ENCODE peak calls at places on chromosomes 6 and 20, in nine cellular contexts. P, H, M, K, T, E, Z, I and B are unnamed samples.
A peak's percentile ranks its signal among the peaks of the same experiment; 100 is the strongest.

GRCh38 chr6:141164042-141164748 is 968.5 kb upstream of the GJE1 start:
- DNase-seq in P (no peak), K (no peak), E (no peak), Z (no peak), T (no peak), H (no peak), I (no peak), M (no peak), B (no peak)

GRCh38 chr6:39962831-39963230 is 28.6 kb upstream of the MOCS1 start:
- DNase-seq in Z (no peak), H (no peak), T (no peak), E (no peak), P (no peak), M (no peak), I (no peak), K (no peak), B (no peak)

GRCh38 chr6:89144358-89145041 is 1.4 kb upstream of the PM20D2 start:
- DNase-seq in M (no peak), T (no peak), P (no peak), I (no peak), Z (no peak), E (no peak), K (no peak), H (no peak), B (no peak)

GRCh38 chr6:148580442-148580841 is 166.4 kb upstream of the UST start:
- DNase-seq in K (no peak), Z (no peak), P (no peak), I (no peak), E (no peak), H (no peak), M (no peak), T (no peak), B (no peak)

GRCh38 chr20:3686867-3687321 is 5.1 kb upstream of the ADAM33 start:
- DNase-seq in P (no peak), T (no peak), E (no peak), M (peak; percentile 56), Z (no peak), I (no peak), K (peak; percentile 91), H (no peak), B (no peak)

GRCh38 chr6:126039284-126039683 is 52.9 kb downstream of the TRMT11 start:
- DNase-seq in T (no peak), M (no peak), I (no peak), Z (no peak), P (no peak), E (no peak), K (no peak), H (no peak), B (no peak)

GRCh38 chr6:113359155-113360140 is 497.7 kb upstream of the MARCKS start:
- DNase-seq in P (no peak), T (no peak), Z (no peak), I (no peak), H (no peak), M (no peak), E (no peak), K (no peak), B (no peak)

GRCh38 chr6:34021001-34021838 is 124.7 kb downstream of the GRM4 start:
- DNase-seq in K (no peak), E (no peak), T (no peak), P (no peak), I (no peak), H (no peak), M (no peak), Z (no peak), B (no peak)

GRCh38 chr20:32206383-32207210 is 946 bp downstream of the PLAGL2 start:
- DNase-seq in I (no peak), K (no peak), H (no peak), Z (no peak), T (no peak), E (no peak), P (no peak), M (no peak), B (no peak)

GRCh38 chr6:74609857-74610256 is 596.0 kb downstream of the COL12A1 start:
- DNase-seq in Z (no peak), K (no peak), I (no peak), E (no peak), M (no peak), T (no peak), H (no peak), P (no peak), B (no peak)

GRCh38 chr6:34657037-34657306 is 39.6 kb downstream of the ILRUN start:
- DNase-seq in I (no peak), T (no peak), H (no peak), E (no peak), Z (no peak), M (no peak), K (no peak), P (no peak), B (peak; percentile 25)

GRCh38 chr6:149363154-149363553 is 36.9 kb upstream of the SUMO4 start:
- DNase-seq in T (no peak), Z (no peak), K (no peak), H (no peak), I (no peak), P (no peak), E (no peak), M (no peak), B (no peak)

GRCh38 chr6:158970640-158971291 is 29.2 kb downstream of the RSPH3 start:
- DNase-seq in T (no peak), P (no peak), Z (no peak), M (no peak), I (no peak), K (no peak), H (no peak), E (no peak), B (no peak)

GRCh38 chr20:50325651-50326050 is 135.0 kb downstream of the CEBPB start:
- DNase-seq in K (no peak), T (no peak), H (no peak), E (no peak), M (no peak), I (no peak), P (no peak), Z (no peak), B (no peak)

GRCh38 chr20:45100563-45101245 is at the start of gene KCNS1:
- DNase-seq in H (no peak), Z (no peak), I (no peak), P (no peak), K (no peak), E (no peak), M (no peak), T (no peak), B (no peak)

GRCh38 chr20:8394308-8394945 is 262.4 kb downstream of the PLCB1 start:
- DNase-seq in Z (no peak), M (no peak), H (peak; percentile 8), I (no peak), T (no peak), K (no peak), P (no peak), E (no peak), B (no peak)

GRCh38 chr20:9460518-9460917 is 53.9 kb upstream of the LAMP5 start:
- DNase-seq in I (no peak), T (no peak), P (no peak), M (peak; percentile 32), Z (no peak), K (no peak), H (no peak), E (no peak), B (no peak)

GRCh38 chr20:21154692-21155091 is 28.8 kb downstream of the KIZ start:
- DNase-seq in I (no peak), K (no peak), P (no peak), T (no peak), M (no peak), H (no peak), Z (no peak), E (no peak), B (no peak)

GRCh38 chr6:39496951-39497350 is 174.4 kb upstream of the KCNK16 start:
- DNase-seq in E (no peak), Z (no peak), H (no peak), T (no peak), M (no peak), I (no peak), K (no peak), P (no peak), B (no peak)

GRCh38 chr6:154408906-154409500 is 52.4 kb upstream of the IPCEF1 start:
- DNase-seq in M (peak; percentile 36), T (no peak), E (no peak), I (no peak), K (no peak), H (no peak), P (no peak), Z (no peak), B (no peak)

GRCh38 chr20:50409495-50409894 is 100.7 kb upstream of the PTPN1 start:
- DNase-seq in M (no peak), I (no peak), K (no peak), Z (no peak), P (no peak), E (no peak), H (no peak), T (no peak), B (no peak)

GRCh38 chr6:24949020-24949569 is 13.3 kb upstream of the RIPOR2 start:
- DNase-seq in Z (no peak), T (no peak), P (peak; percentile 44), H (no peak), I (no peak), E (no peak), M (no peak), K (no peak), B (no peak)

GRCh38 chr20:43534791-43535350 is 24.0 kb upstream of the SGK2 start:
- DNase-seq in E (no peak), M (no peak), T (no peak), H (no peak), P (no peak), I (no peak), K (no peak), Z (no peak), B (no peak)

GRCh38 chr20:35314460-35315198 is 22.4 kb upstream of the FAM83C start:
- DNase-seq in M (no peak), E (no peak), I (no peak), Z (no peak), P (no peak), T (no peak), H (no peak), K (no peak), B (no peak)

GRCh38 chr6:158767714-158768113 is 51.5 kb downstream of the EZR start:
- DNase-seq in H (no peak), K (no peak), T (no peak), Z (no peak), I (no peak), E (no peak), M (no peak), P (no peak), B (no peak)

GRCh38 chr6:14601490-14601889 is 483.9 kb downstream of the CD83 start:
- DNase-seq in M (no peak), T (no peak), H (no peak), E (no peak), P (no peak), Z (no peak), I (no peak), K (no peak), B (no peak)

GRCh38 chr6:20119446-20119845 is 92.8 kb downstream of the MBOAT1 start:
- DNase-seq in H (no peak), M (no peak), E (no peak), P (no peak), I (no peak), T (no peak), K (no peak), Z (no peak), B (no peak)

GRCh38 chr6:148358196-148358785 is 15.7 kb downstream of the SASH1 start:
- DNase-seq in Z (no peak), E (no peak), P (no peak), T (no peak), M (no peak), I (no peak), H (no peak), K (no peak), B (no peak)

GRCh38 chr6:150091466-150091865 is 22.5 kb upstream of the ULBP3 start:
- DNase-seq in P (no peak), Z (no peak), K (no peak), T (no peak), I (no peak), E (no peak), M (no peak), H (no peak), B (no peak)

GRCh38 chr6:168103036-168103830 is 24.2 kb upstream of the FRMD1 start:
- DNase-seq in I (no peak), Z (no peak), M (no peak), P (no peak), H (no peak), K (no peak), E (no peak), T (no peak), B (no peak)

GRCh38 chr6:7445076-7445475 is 55.5 kb downstream of the RIOK1 start:
- DNase-seq in M (no peak), I (no peak), K (no peak), P (no peak), E (no peak), T (no peak), Z (no peak), H (no peak), B (no peak)